ENCODE peak calls at places on chromosomes 11 and 22, in nine cellular contexts. One of them, this sample, is unnamed.

GRCh38 chr11:126871792-126872191 is 128.8 kb downstream of the KIRREL3 start:
- DNase-seq in IMR-90: peak
- DNase-seq in pancreas: no peak
- DNase-seq in thoracic aorta: no peak
- DNase-seq in lung: no peak
- DNase-seq in astrocyte of the spinal cord: no peak
- DNase-seq in OCI-LY7: no peak
- DNase-seq in A549: peak
- DNase-seq in colonic mucosa: no peak
- DNase-seq in this sample: no peak

GRCh38 chr22:44459041-44459440 is 39.0 kb downstream of the RTL6 start:
- DNase-seq in A549: no peak
- DNase-seq in IMR-90: no peak
- DNase-seq in colonic mucosa: peak
- DNase-seq in pancreas: no peak
- DNase-seq in astrocyte of the spinal cord: no peak
- DNase-seq in thoracic aorta: no peak
- DNase-seq in lung: no peak
- DNase-seq in OCI-LY7: peak
- DNase-seq in this sample: no peak

GRCh38 chr11:36030707-36031365 is 87.0 kb downstream of the LDLRAD3 start:
- DNase-seq in A549: no peak
- DNase-seq in IMR-90: peak
- DNase-seq in thoracic aorta: no peak
- DNase-seq in colonic mucosa: no peak
- DNase-seq in pancreas: no peak
- DNase-seq in lung: no peak
- DNase-seq in astrocyte of the spinal cord: peak
- DNase-seq in OCI-LY7: no peak
- DNase-seq in this sample: peak

GRCh38 chr22:31162015-31162765 is 2.2 kb downstream of the RNF185 start:
- DNase-seq in IMR-90: no peak
- DNase-seq in astrocyte of the spinal cord: no peak
- DNase-seq in pancreas: peak
- DNase-seq in A549: no peak
- DNase-seq in thoracic aorta: no peak
- DNase-seq in OCI-LY7: no peak
- DNase-seq in colonic mucosa: no peak
- DNase-seq in lung: no peak
- DNase-seq in this sample: no peak

GRCh38 chr11:134614141-134614540 is 202.1 kb upstream of the B3GAT1 start:
- DNase-seq in IMR-90: no peak
- DNase-seq in OCI-LY7: no peak
- DNase-seq in A549: no peak
- DNase-seq in colonic mucosa: no peak
- DNase-seq in lung: no peak
- DNase-seq in astrocyte of the spinal cord: no peak
- DNase-seq in pancreas: no peak
- DNase-seq in thoracic aorta: no peak
- DNase-seq in this sample: no peak

GRCh38 chr11:82229346-82229745 is 504.3 kb downstream of the FAM181B start:
- DNase-seq in pancreas: no peak
- DNase-seq in thoracic aorta: no peak
- DNase-seq in OCI-LY7: peak
- DNase-seq in colonic mucosa: no peak
- DNase-seq in astrocyte of the spinal cord: peak
- DNase-seq in IMR-90: no peak
- DNase-seq in lung: no peak
- DNase-seq in A549: no peak
- DNase-seq in this sample: peak

GRCh38 chr11:68396526-68396925 is 64.0 kb upstream of the PPP6R3 start:
- DNase-seq in IMR-90: no peak
- DNase-seq in A549: no peak
- DNase-seq in colonic mucosa: no peak
- DNase-seq in thoracic aorta: no peak
- DNase-seq in pancreas: no peak
- DNase-seq in astrocyte of the spinal cord: no peak
- DNase-seq in lung: no peak
- DNase-seq in OCI-LY7: no peak
- DNase-seq in this sample: no peak

GRCh38 chr11:76672431-76673163 is 2.0 kb upstream of the LRRC32 start:
- DNase-seq in thoracic aorta: no peak
- DNase-seq in pancreas: no peak
- DNase-seq in IMR-90: no peak
- DNase-seq in colonic mucosa: no peak
- DNase-seq in OCI-LY7: peak
- DNase-seq in lung: no peak
- DNase-seq in astrocyte of the spinal cord: no peak
- DNase-seq in A549: no peak
- DNase-seq in this sample: no peak

GRCh38 chr11:4884341-4884740 is 2.6 kb downstream of the OR51T1 start:
- DNase-seq in lung: no peak
- DNase-seq in OCI-LY7: no peak
- DNase-seq in IMR-90: no peak
- DNase-seq in thoracic aorta: no peak
- DNase-seq in A549: no peak
- DNase-seq in pancreas: no peak
- DNase-seq in colonic mucosa: no peak
- DNase-seq in astrocyte of the spinal cord: peak
- DNase-seq in this sample: no peak

GRCh38 chr11:83009999-83010398 is 61.7 kb downstream of the RAB30 start:
- DNase-seq in IMR-90: no peak
- DNase-seq in pancreas: no peak
- DNase-seq in thoracic aorta: no peak
- DNase-seq in A549: no peak
- DNase-seq in lung: no peak
- DNase-seq in astrocyte of the spinal cord: no peak
- DNase-seq in OCI-LY7: no peak
- DNase-seq in colonic mucosa: no peak
- DNase-seq in this sample: no peak

GRCh38 chr11:66290332-66290629 is 1.3 kb upstream of the YIF1A start:
- DNase-seq in pancreas: no peak
- DNase-seq in lung: no peak
- DNase-seq in thoracic aorta: no peak
- DNase-seq in IMR-90: no peak
- DNase-seq in astrocyte of the spinal cord: no peak
- DNase-seq in OCI-LY7: no peak
- DNase-seq in A549: no peak
- DNase-seq in colonic mucosa: no peak
- DNase-seq in this sample: no peak

GRCh38 chr11:66288138-66288865 is 641 bp downstream of the YIF1A start:
- DNase-seq in astrocyte of the spinal cord: peak
- DNase-seq in IMR-90: no peak
- DNase-seq in A549: no peak
- DNase-seq in OCI-LY7: peak
- DNase-seq in thoracic aorta: no peak
- DNase-seq in pancreas: peak
- DNase-seq in colonic mucosa: peak
- DNase-seq in lung: no peak
- DNase-seq in this sample: no peak

GRCh38 chr11:66287256-66288137 is 1.4 kb downstream of the YIF1A start:
- DNase-seq in OCI-LY7: no peak
- DNase-seq in pancreas: no peak
- DNase-seq in colonic mucosa: no peak
- DNase-seq in A549: no peak
- DNase-seq in IMR-90: no peak
- DNase-seq in lung: no peak
- DNase-seq in thoracic aorta: no peak
- DNase-seq in astrocyte of the spinal cord: no peak
- DNase-seq in this sample: no peak

GRCh38 chr11:66289548-66290331 is 797 bp upstream of the YIF1A start:
- DNase-seq in astrocyte of the spinal cord: no peak
- DNase-seq in IMR-90: no peak
- DNase-seq in colonic mucosa: peak
- DNase-seq in lung: no peak
- DNase-seq in pancreas: peak
- DNase-seq in OCI-LY7: peak
- DNase-seq in thoracic aorta: no peak
- DNase-seq in A549: peak
- DNase-seq in this sample: no peak

DNA sequence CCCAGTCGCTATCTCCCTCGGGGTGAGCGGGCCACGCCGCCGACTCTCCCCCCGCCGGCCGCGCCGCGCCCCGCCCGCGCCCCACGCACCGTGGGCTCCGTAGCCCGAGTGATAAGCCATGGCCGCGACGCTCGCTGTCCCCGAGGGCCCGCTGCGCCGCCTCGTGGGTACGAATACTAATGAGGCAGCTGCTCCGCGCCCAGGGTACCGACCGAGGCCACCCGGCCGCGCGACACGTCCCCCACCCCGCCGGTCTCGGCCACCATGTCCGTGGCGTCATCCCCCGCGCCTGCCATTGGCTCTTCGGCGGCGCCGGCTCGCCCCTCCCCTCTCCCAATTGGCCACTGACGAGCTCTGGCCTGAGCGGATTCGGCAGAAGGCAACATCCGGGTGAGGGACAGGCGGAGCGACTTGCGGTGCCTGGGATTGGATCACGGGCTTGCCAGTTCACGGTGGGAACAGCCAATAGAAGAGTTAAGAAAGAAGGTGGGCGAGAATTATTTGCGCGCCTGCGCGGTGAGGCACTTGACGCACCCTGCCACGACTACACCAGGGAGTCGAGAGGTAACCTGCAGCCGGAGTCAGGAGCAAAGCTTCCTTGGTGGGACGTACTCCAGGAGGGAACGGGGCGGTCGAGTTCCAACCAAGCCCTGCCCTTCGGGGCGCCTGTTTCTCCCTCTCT is at the start of gene YIF1A:
- DNase-seq in A549: peak
- DNase-seq in IMR-90: peak
- DNase-seq in astrocyte of the spinal cord: peak
- DNase-seq in lung: peak
- DNase-seq in colonic mucosa: peak
- DNase-seq in pancreas: peak
- DNase-seq in OCI-LY7: peak
- DNase-seq in thoracic aorta: peak
- DNase-seq in this sample: peak
- TF ChIP-seq CTCF in A549: no peak
- TF ChIP-seq CTCF in IMR-90: no peak
- TF ChIP-seq CTCF in astrocyte of the spinal cord: no peak
- TF ChIP-seq CTCF in lung: no peak
- TF ChIP-seq CTCF in colonic mucosa: no peak
- TF ChIP-seq CTCF in pancreas: no peak
- TF ChIP-seq CTCF in OCI-LY7: no peak
- TF ChIP-seq CTCF in thoracic aorta: no peak
- TF ChIP-seq CTCF in this sample: no peak

DNA sequence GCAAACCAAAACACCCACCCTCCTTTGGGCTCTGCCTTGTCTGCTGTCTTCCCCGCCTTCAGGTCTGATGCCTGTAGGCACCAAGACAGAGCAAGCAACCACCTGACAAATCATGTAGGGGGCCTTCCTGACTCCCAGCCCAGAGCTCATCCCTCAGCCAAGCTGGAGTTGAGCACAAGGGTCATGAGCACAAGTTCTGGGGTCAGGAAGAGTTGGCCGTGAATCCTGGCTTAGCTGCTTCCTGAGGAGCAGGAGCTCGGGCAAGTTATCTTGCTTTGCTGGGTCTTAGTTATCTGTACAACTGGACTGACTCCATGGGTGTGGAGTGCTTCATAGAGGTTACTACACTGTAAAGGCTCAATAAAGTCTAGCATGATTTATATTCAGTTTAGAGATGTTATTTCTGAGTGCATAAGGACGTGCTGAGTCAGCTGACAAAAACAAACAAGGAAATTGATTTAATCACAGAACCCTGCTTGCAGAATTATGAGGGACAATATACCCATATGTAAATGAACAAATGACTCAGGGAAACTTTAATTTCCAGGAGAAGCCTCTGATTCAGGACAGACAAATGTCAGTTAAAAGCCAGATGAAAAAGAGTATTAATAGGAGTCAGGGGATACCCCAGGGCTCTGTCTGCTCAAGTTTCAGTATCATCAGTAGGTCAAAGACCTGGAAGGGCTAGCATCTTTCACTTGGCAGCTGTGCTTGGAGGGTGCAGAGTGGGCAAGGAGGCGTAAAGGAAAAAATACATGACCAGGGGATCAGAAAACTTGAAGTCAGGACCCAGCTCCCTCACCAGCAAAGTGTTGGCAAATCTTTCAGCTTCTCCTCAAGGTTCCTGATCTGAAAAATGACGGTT is 15.1 kb upstream of the APOA1 start:
- DNase-seq in pancreas: no peak
- DNase-seq in IMR-90: peak
- DNase-seq in astrocyte of the spinal cord: peak
- DNase-seq in thoracic aorta: no peak
- DNase-seq in lung: no peak
- DNase-seq in A549: no peak
- DNase-seq in OCI-LY7: no peak
- DNase-seq in colonic mucosa: peak
- DNase-seq in this sample: peak
- H3K4me3 ChIP-seq in pancreas: no peak
- H3K4me3 ChIP-seq in IMR-90: no peak
- H3K4me3 ChIP-seq in astrocyte of the spinal cord: no peak
- H3K4me3 ChIP-seq in thoracic aorta: no peak
- H3K4me3 ChIP-seq in lung: no peak
- H3K4me3 ChIP-seq in A549: no peak
- H3K4me3 ChIP-seq in OCI-LY7: no peak
- H3K4me3 ChIP-seq in colonic mucosa: no peak
- H3K4me3 ChIP-seq in this sample: no peak

GRCh38 chr11:108788565-108789199 is 123.8 kb downstream of the DDX10 start:
- DNase-seq in pancreas: no peak
- DNase-seq in astrocyte of the spinal cord: peak
- DNase-seq in IMR-90: peak
- DNase-seq in OCI-LY7: peak
- DNase-seq in colonic mucosa: no peak
- DNase-seq in A549: no peak
- DNase-seq in thoracic aorta: no peak
- DNase-seq in lung: no peak
- DNase-seq in this sample: peak
- TF ChIP-seq CTCF in pancreas: no peak
- TF ChIP-seq CTCF in astrocyte of the spinal cord: peak
- TF ChIP-seq CTCF in IMR-90: peak
- TF ChIP-seq CTCF in OCI-LY7: peak
- TF ChIP-seq CTCF in colonic mucosa: no peak
- TF ChIP-seq CTCF in A549: peak
- TF ChIP-seq CTCF in thoracic aorta: no peak
- TF ChIP-seq CTCF in lung: no peak
- TF ChIP-seq CTCF in this sample: peak

DNA sequence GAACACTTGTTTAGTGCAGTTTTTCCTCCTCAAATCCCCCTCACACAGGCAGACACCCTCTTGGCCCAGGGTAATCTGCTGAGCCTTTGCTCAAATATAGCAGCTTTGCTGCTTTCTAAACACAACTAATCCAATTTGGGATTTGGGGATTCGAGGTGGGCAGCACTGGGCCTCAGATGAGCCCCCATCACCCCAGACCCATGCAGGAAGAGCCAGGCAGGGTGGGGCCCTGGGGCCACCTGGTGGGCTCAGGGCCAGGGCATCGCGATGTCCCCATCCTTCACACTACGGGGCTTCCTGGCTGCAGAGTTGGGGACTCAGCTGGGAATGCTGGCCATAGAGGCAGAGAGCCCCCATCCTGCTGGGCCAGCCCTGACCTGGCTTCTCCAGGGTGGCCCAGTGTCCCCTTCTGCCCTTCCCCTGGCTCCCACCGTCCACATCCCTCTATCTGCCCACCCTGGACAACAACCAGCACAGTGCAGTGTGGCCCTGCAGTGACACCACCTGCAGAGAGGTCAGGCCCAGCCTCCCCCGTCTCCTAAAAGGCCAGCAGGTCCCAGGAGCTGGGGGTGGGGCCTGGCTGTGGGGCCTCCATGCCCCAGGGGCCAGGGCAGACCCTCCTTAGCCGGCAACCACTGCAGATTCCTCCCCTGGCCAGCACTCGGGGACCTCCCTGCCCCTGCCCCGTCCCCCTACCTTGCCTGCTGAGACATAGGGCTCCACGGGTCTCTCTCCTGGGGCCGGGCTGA is 56.6 kb upstream of the CCDC188 start:
- DNase-seq in lung: no peak
- DNase-seq in A549: no peak
- DNase-seq in OCI-LY7: no peak
- DNase-seq in pancreas: no peak
- DNase-seq in astrocyte of the spinal cord: no peak
- DNase-seq in IMR-90: no peak
- DNase-seq in thoracic aorta: no peak
- DNase-seq in colonic mucosa: no peak
- DNase-seq in this sample: no peak
- H3K4me3 ChIP-seq in lung: peak
- H3K4me3 ChIP-seq in A549: peak
- H3K4me3 ChIP-seq in OCI-LY7: peak
- H3K4me3 ChIP-seq in pancreas: peak
- H3K4me3 ChIP-seq in astrocyte of the spinal cord: peak
- H3K4me3 ChIP-seq in IMR-90: no peak
- H3K4me3 ChIP-seq in thoracic aorta: peak
- H3K4me3 ChIP-seq in colonic mucosa: peak
- H3K4me3 ChIP-seq in this sample: peak

This sample was measured in fibroblast of mammary gland.